ENCODE peak calls at places on chromosomes 5 and 9, in ten cellular contexts. A is WERI-Rb-1, T is AG09309, Y is mucosa of descending colon, O is tibial artery, W is AG04450, J is body of pancreas, F is right atrium auricular region, P is upper lobe of right lung, S is aorta. M is an unnamed sample.

GRCh38 chr5:58094031-58094430 is 365.9 kb downstream of the PLK2 start:
- DNase-seq in A (no peak), T (no peak), Y (no peak), O (no peak), W (no peak), J (no peak), F (no peak), P (no peak), S (no peak), M (no peak)

GRCh38 chr5:68225188-68225910 is 9.8 kb downstream of the PIK3R1 start:
- DNase-seq in A (no peak), T (peak; percentile 70), Y (no peak), O (peak; percentile 77), W (peak; percentile 51), J (peak; percentile 56), F (peak; percentile 89), P (no peak), S (peak; percentile 63), M (peak; percentile 87)

GRCh38 chr5:93192107-93192506 is 388.9 kb downstream of the NR2F1-AS1 start:
- DNase-seq in A (no peak), T (peak; percentile 74), Y (no peak), O (no peak), W (peak; percentile 78), J (no peak), F (no peak), P (no peak), S (no peak), M (no peak)

GRCh38 chr5:150487199-150488061 is 20.5 kb upstream of the NDST1 start:
- DNase-seq in A (peak; percentile 57), T (no peak), Y (no peak), O (no peak), W (no peak), J (peak; percentile 67), F (no peak), P (no peak), S (peak; percentile 56), M (peak; percentile 70)

GRCh38 chr5:172568308-172568923 is 72.6 kb upstream of the NEURL1B start:
- DNase-seq in A (no peak), T (no peak), Y (no peak), O (no peak), W (no peak), J (no peak), F (no peak), P (no peak), S (no peak), M (peak; percentile 18)

GRCh38 chr5:160802567-160802966 is 49.4 kb downstream of the ATP10B start:
- DNase-seq in A (no peak), T (no peak), Y (no peak), O (no peak), W (no peak), J (no peak), F (no peak), P (no peak), S (no peak), M (peak; percentile 32)

GRCh38 chr9:78001946-78002731 is 29.5 kb downstream of the GNAQ start:
- DNase-seq in A (no peak), T (no peak), Y (no peak), O (no peak), W (no peak), J (no peak), F (no peak), P (no peak), S (no peak), M (no peak)

GRCh38 chr5:69148981-69149675 is 17.8 kb upstream of the CCNB1 start:
- DNase-seq in A (no peak), T (no peak), Y (no peak), O (no peak), W (no peak), J (no peak), F (no peak), P (no peak), S (no peak), M (no peak)

GRCh38 chr5:5191906-5192305 is 51.8 kb downstream of the ADAMTS16 start:
- DNase-seq in A (no peak), T (no peak), Y (no peak), O (no peak), W (no peak), J (no peak), F (no peak), P (no peak), S (no peak), M (no peak)

GRCh38 chr5:14054965-14055963 is 87.9 kb upstream of the TRIO start:
- DNase-seq in A (no peak), T (no peak), Y (no peak), O (no peak), W (no peak), J (no peak), F (no peak), P (no peak), S (no peak), M (no peak)

GRCh38 chr5:6847896-6848295 is 134.7 kb downstream of the TENT4A start:
- DNase-seq in A (no peak), T (no peak), Y (no peak), O (no peak), W (no peak), J (no peak), F (no peak), P (no peak), S (no peak), M (no peak)
- H3K4me3 ChIP-seq in A (no peak overlapping the region), T (no peak overlapping the region), Y (no peak overlapping the region), O (no peak overlapping the region), W (no peak overlapping the region), J (no peak overlapping the region), F (no peak overlapping the region), P (no peak overlapping the region), S (no peak overlapping the region), M (no peak overlapping the region)

GRCh38 chr5:137497396-137498290 is 1.5 kb downstream of the SPOCK1 start:
- DNase-seq in A (no peak), T (no peak), Y (no peak), O (no peak), W (no peak), J (no peak), F (no peak), P (peak; percentile 47), S (no peak), M (no peak)
- H3K4me3 ChIP-seq in A (no peak overlapping the region), T (peak overlapping the region; percentile 87), Y (no peak overlapping the region), O (peak overlapping the region; percentile 60), W (peak overlapping the region; percentile 62), J (no peak overlapping the region), F (peak overlapping the region; percentile 73), P (no peak overlapping the region), S (no peak overlapping the region), M (no peak overlapping the region)

DNA sequence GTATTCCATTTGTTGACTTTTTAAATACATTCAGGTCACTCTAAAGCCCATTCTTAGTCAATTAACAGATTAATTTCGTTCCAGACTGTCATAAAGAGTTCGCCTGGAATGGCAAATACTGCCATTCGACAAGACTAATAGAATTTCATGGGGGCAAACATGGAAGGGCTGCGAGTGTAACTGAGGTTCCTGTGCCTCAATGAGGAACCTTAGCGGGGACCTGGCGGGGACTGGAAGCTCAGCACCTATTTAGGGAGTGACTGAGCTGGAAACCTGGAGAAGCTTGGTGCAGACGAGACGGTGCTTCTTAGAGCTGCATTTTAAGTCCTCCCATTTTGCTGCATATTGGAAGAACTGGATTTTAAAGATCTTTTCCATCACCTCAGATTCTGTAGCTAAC is 3.4 kb downstream of the VCAN start:
- DNase-seq in A (no peak), T (no peak), Y (no peak), O (peak; percentile 61), W (no peak), J (peak; percentile 7), F (no peak), P (no peak), S (peak; percentile 48), M (no peak)
- H3K4me3 ChIP-seq in A (peak overlapping the region; percentile 64), T (peak overlapping the region; percentile 79), Y (no peak overlapping the region), O (peak overlapping the region; percentile 60), W (peak overlapping the region; percentile 92), J (no peak overlapping the region), F (peak overlapping the region; percentile 56), P (peak overlapping the region; percentile 59), S (peak overlapping the region; percentile 78), M (no peak overlapping the region)

GRCh38 chr5:72325566-72326297 is 5.6 kb downstream of the PTCD2 start:
- DNase-seq in A (no peak), T (peak; percentile 11), Y (no peak), O (no peak), W (peak; percentile 36), J (no peak), F (no peak), P (no peak), S (no peak), M (no peak)
- H3K4me3 ChIP-seq in A (no peak overlapping the region), T (no peak overlapping the region), Y (no peak overlapping the region), O (no peak overlapping the region), W (peak overlapping the region; percentile 28), J (no peak overlapping the region), F (no peak overlapping the region), P (no peak overlapping the region), S (no peak overlapping the region), M (no peak overlapping the region)

GRCh38 chr9:35322075-35322885 is 160.5 kb downstream of the UNC13B start:
- DNase-seq in A (no peak), T (no peak), Y (no peak), O (no peak), W (no peak), J (no peak), F (no peak), P (no peak), S (no peak), M (no peak)
- H3K4me3 ChIP-seq in A (no peak overlapping the region), T (no peak overlapping the region), Y (no peak overlapping the region), O (no peak overlapping the region), W (no peak overlapping the region), J (no peak overlapping the region), F (no peak overlapping the region), P (no peak overlapping the region), S (no peak overlapping the region), M (no peak overlapping the region)